ENCODE peak calls at places on chromosomes 12 and 14, in eight cellular contexts. P, Y, T, B, O, Z, R and F are unnamed samples.

GRCh38 chr12:117472983-117473382 is 111.6 kb upstream of the NOS1 start:
- DNase-seq in P (no peak), Y (peak; percentile 68), T (no peak), B (no peak), O (no peak), Z (no peak), R (no peak), F (no peak)

GRCh38 chr14:95559203-95559602 is 24.4 kb downstream of the GLRX5 start:
- DNase-seq in P (no peak), Y (no peak), T (no peak), B (no peak), O (no peak), Z (no peak), R (no peak), F (no peak)

GRCh38 chr12:69062838-69063237 is 129.9 kb upstream of the CPM start:
- DNase-seq in P (no peak), Y (no peak), T (no peak), B (peak; percentile 44), O (no peak), Z (no peak), R (peak; percentile 54), F (no peak)

GRCh38 chr12:77686760-77687159 is 143.9 kb upstream of the NAV3 start:
- DNase-seq in P (no peak), Y (peak; percentile 0), T (no peak), B (no peak), O (no peak), Z (no peak), R (no peak), F (peak; percentile 2)

GRCh38 chr14:89906000-89906399 is 48.5 kb downstream of the EFCAB11 start:
- DNase-seq in P (no peak), Y (no peak), T (no peak), B (no peak), O (no peak), Z (no peak), R (no peak), F (no peak)

GRCh38 chr12:98645572-98646067 is 530 bp downstream of the APAF1 start:
- DNase-seq in P (no peak), Y (peak; percentile 55), T (no peak), B (no peak), O (no peak), Z (no peak), R (peak; percentile 33), F (peak; percentile 28)

GRCh38 chr12:105729372-105729771 is 398.9 kb downstream of the C12orf75 start:
- DNase-seq in P (no peak), Y (no peak), T (no peak), B (no peak), O (no peak), Z (no peak), R (no peak), F (no peak)

GRCh38 chr12:66662729-66663128 is 16.1 kb downstream of the GRIP1 start:
- DNase-seq in P (no peak), Y (peak; percentile 55), T (no peak), B (no peak), O (no peak), Z (no peak), R (no peak), F (no peak)

GRCh38 chr12:52857500-52857899 is 8.7 kb upstream of the KRT78 start:
- DNase-seq in P (no peak), Y (no peak), T (no peak), B (no peak), O (no peak), Z (no peak), R (no peak), F (no peak)

GRCh38 chr12:26179829-26180228 is 15.5 kb upstream of the SSPN start:
- DNase-seq in P (no peak), Y (no peak), T (no peak), B (no peak), O (no peak), Z (no peak), R (no peak), F (no peak)

GRCh38 chr12:67827820-67828383 is 161.3 kb upstream of the IFNG-AS1 start:
- DNase-seq in P (no peak), Y (peak; percentile 9), T (no peak), B (no peak), O (peak; percentile 33), Z (peak; percentile 61), R (no peak), F (peak; percentile 89)

GRCh38 chr12:109736552-109737108 is 23.0 kb downstream of the FAM222A start:
- DNase-seq in P (no peak), Y (no peak), T (no peak), B (no peak), O (no peak), Z (no peak), R (no peak), F (peak; percentile 35)

GRCh38 chr14:104293851-104294627 is 155.7 kb downstream of the KIF26A start:
- DNase-seq in P (no peak), Y (peak; percentile 69), T (no peak), B (no peak), O (no peak), Z (no peak), R (no peak), F (no peak)

GRCh38 chr12:8036366-8036765 is 3.9 kb downstream of the FOXJ2 start:
- DNase-seq in P (no peak), Y (no peak), T (no peak), B (no peak), O (no peak), Z (no peak), R (no peak), F (no peak)

GRCh38 chr12:113591480-113591971 is 119.9 kb upstream of the LHX5 start:
- DNase-seq in P (no peak), Y (peak; percentile 89), T (no peak), B (no peak), O (no peak), Z (no peak), R (no peak), F (no peak)

GRCh38 chr12:57452181-57452936 is 2.7 kb upstream of the INHBE start:
- DNase-seq in P (no peak), Y (peak; percentile 60), T (no peak), B (no peak), O (no peak), Z (no peak), R (no peak), F (peak; percentile 94)

GRCh38 chr14:100222219-100223093 is 16.5 kb upstream of the YY1 start:
- DNase-seq in P (no peak), Y (no peak), T (no peak), B (no peak), O (no peak), Z (no peak), R (no peak), F (no peak)

GRCh38 chr12:128015276-128015675 is 251.7 kb upstream of the TMEM132C start:
- DNase-seq in P (no peak), Y (no peak), T (no peak), B (no peak), O (no peak), Z (no peak), R (no peak), F (no peak)

GRCh38 chr12:42094277-42094676 is 50.4 kb downstream of the GXYLT1 start:
- DNase-seq in P (no peak), Y (peak; percentile 8), T (no peak), B (no peak), O (peak; percentile 8), Z (no peak), R (no peak), F (peak; percentile 80)

GRCh38 chr12:124087251-124088141 is 114.5 kb downstream of the ZNF664 start:
- DNase-seq in P (no peak), Y (peak; percentile 83), T (no peak), B (no peak), O (no peak), Z (no peak), R (no peak), F (peak; percentile 42)

GRCh38 chr12:14871886-14872285 is 13.8 kb downstream of the MGP start:
- DNase-seq in P (no peak), Y (no peak), T (no peak), B (no peak), O (no peak), Z (no peak), R (no peak), F (no peak)

GRCh38 chr12:104743181-104743580 is 214.9 kb downstream of the SLC41A2 start:
- DNase-seq in P (no peak), Y (no peak), T (no peak), B (no peak), O (no peak), Z (no peak), R (no peak), F (no peak)

GRCh38 chr12:68237068-68237467 is 11.5 kb upstream of the IL26 start:
- DNase-seq in P (no peak), Y (no peak), T (no peak), B (no peak), O (no peak), Z (no peak), R (no peak), F (no peak)

GRCh38 chr12:118103601-118104382 is at the start of gene VSIG10:
- DNase-seq in P (no peak), Y (peak; percentile 87), T (no peak), B (peak; percentile 62), O (peak; percentile 5), Z (no peak), R (peak; percentile 53), F (peak; percentile 66)

GRCh38 chr12:13156277-13156676 is 40.2 kb upstream of the EMP1 start:
- DNase-seq in P (no peak), Y (no peak), T (no peak), B (no peak), O (no peak), Z (no peak), R (no peak), F (peak; percentile 57)

GRCh38 chr12:113798552-113798951 is 167.6 kb downstream of the RBM19 start:
- DNase-seq in P (no peak), Y (no peak), T (no peak), B (no peak), O (no peak), Z (no peak), R (no peak), F (no peak)

GRCh38 chr14:71616013-71616412 is 316.2 kb upstream of the RGS6 start:
- DNase-seq in P (no peak), Y (no peak), T (no peak), B (no peak), O (no peak), Z (no peak), R (no peak), F (no peak)

GRCh38 chr14:63551338-63551737 is 8.2 kb upstream of the PPP2R5E start:
- DNase-seq in P (no peak), Y (no peak), T (no peak), B (no peak), O (no peak), Z (no peak), R (no peak), F (no peak)

GRCh38 chr12:117890137-117890536 is 78.7 kb downstream of the KSR2 start:
- DNase-seq in P (no peak), Y (no peak), T (no peak), B (no peak), O (no peak), Z (no peak), R (no peak), F (no peak)

GRCh38 chr12:112992541-112993398 is 14.5 kb downstream of the OAS2 start:
- DNase-seq in P (no peak), Y (peak; percentile 77), T (peak; percentile 29), B (peak; percentile 4), O (peak; percentile 51), Z (peak; percentile 54), R (peak; percentile 47), F (peak; percentile 69)

GRCh38 chr12:105337391-105337790 is 6.9 kb downstream of the C12orf75 start:
- DNase-seq in P (no peak), Y (no peak), T (no peak), B (no peak), O (no peak), Z (no peak), R (no peak), F (no peak)

GRCh38 chr12:6767592-6768384 is 1.6 kb downstream of the PTMS start:
- DNase-seq in P (no peak), Y (peak; percentile 65), T (no peak), B (no peak), O (no peak), Z (no peak), R (no peak), F (peak; percentile 32)

GRCh38 chr12:29113101-29113500 is 36.0 kb upstream of the FAR2 start:
- DNase-seq in P (no peak), Y (no peak), T (no peak), B (no peak), O (no peak), Z (no peak), R (no peak), F (no peak)